ENCODE peak calls at places on chromosomes 6 and 20, in nine cellular contexts. O, Z, X, I, M, G, E, B and H are unnamed samples.

GRCh38 chr6:131628726-131629125 is 684 bp upstream of the MED23 start:
- DNase-seq in X (no peak), O (no peak), B (no peak), Z (no peak), G (no peak), E (no peak), M (no peak), I (no peak), H (no peak)

GRCh38 chr6:147782302-147782701 is 273.8 kb downstream of the SAMD5 start:
- DNase-seq in Z (no peak), O (no peak), B (no peak), X (no peak), G (peak), E (no peak), I (no peak), M (no peak), H (no peak)

GRCh38 chr20:44410583-44411019 is 55.1 kb downstream of the HNF4A start:
- DNase-seq in X (no peak), I (no peak), B (no peak), Z (no peak), E (no peak), M (no peak), G (no peak), O (no peak), H (no peak)

GRCh38 chr6:42777126-42777822 is 4.6 kb upstream of the BICRAL start:
- DNase-seq in I (no peak), X (no peak), B (peak), G (peak), O (no peak), Z (no peak), M (peak), E (no peak), H (no peak)

GRCh38 chr6:106223300-106223930 is 102.1 kb downstream of the ATG5 start:
- DNase-seq in G (peak), E (no peak), B (peak), M (peak), I (peak), O (peak), Z (peak), X (peak), H (peak)

GRCh38 chr6:93684339-93684738 is 265.0 kb upstream of the EPHA7 start:
- DNase-seq in G (no peak), X (no peak), O (no peak), M (no peak), E (no peak), Z (no peak), B (no peak), I (no peak), H (no peak)

GRCh38 chr6:100678027-100678426 is 203.1 kb downstream of the ASCC3 start:
- DNase-seq in Z (no peak), B (peak), I (no peak), G (peak), X (no peak), E (no peak), M (peak), O (no peak), H (no peak)

GRCh38 chr6:121959501-121959900 is 440.0 kb upstream of the HSF2 start:
- DNase-seq in M (no peak), E (no peak), I (no peak), B (no peak), O (no peak), X (no peak), Z (no peak), G (no peak), H (no peak)

GRCh38 chr20:57384953-57385761 is 6.0 kb upstream of the RBM38 start:
- DNase-seq in E (no peak), G (no peak), O (no peak), Z (peak), B (no peak), M (no peak), X (peak), I (no peak), H (no peak)

GRCh38 chr6:163711615-163712568 is 297.4 kb downstream of the QKI start:
- DNase-seq in B (peak), G (no peak), E (no peak), X (peak), Z (peak), O (no peak), I (no peak), M (no peak), H (no peak)

GRCh38 chr6:156925718-156926607 is 148.8 kb downstream of the ARID1B start:
- DNase-seq in X (no peak), B (no peak), E (no peak), G (no peak), O (peak), I (no peak), Z (no peak), M (no peak), H (no peak)

GRCh38 chr6:136608991-136609390 is 58.8 kb upstream of the MAP7 start:
- DNase-seq in O (no peak), M (peak), X (no peak), Z (no peak), G (peak), E (no peak), I (no peak), B (peak), H (no peak)

GRCh38 chr6:129353067-129353466 is 356.9 kb downstream of the ARHGAP18 start:
- DNase-seq in B (no peak), Z (no peak), M (no peak), O (no peak), E (no peak), X (no peak), I (peak), G (no peak), H (peak)

GRCh38 chr6:35496036-35496850 is 636 bp downstream of the TEAD3 start:
- DNase-seq in E (no peak), I (peak), Z (peak), B (peak), G (no peak), O (peak), X (no peak), M (no peak), H (peak)

GRCh38 chr6:36548401-36548743 is 1.1 kb upstream of the STK38 start:
- DNase-seq in E (no peak), X (no peak), G (no peak), Z (no peak), I (no peak), O (no peak), B (no peak), M (no peak), H (no peak)

GRCh38 chr6:141688916-141689315 is 443.8 kb upstream of the GJE1 start:
- DNase-seq in M (no peak), E (no peak), X (no peak), B (no peak), Z (no peak), G (no peak), O (peak), I (no peak), H (no peak)

GRCh38 chr20:48875233-48875913 is 46.1 kb upstream of the ARFGEF2 start:
- DNase-seq in O (no peak), I (no peak), G (no peak), E (no peak), X (no peak), M (no peak), Z (no peak), B (no peak), H (no peak)

GRCh38 chr20:48879609-48880008 is 41.9 kb upstream of the ARFGEF2 start:
- DNase-seq in E (no peak), I (no peak), M (peak), O (no peak), G (no peak), X (peak), B (peak), Z (peak), H (no peak)

GRCh38 chr20:48878849-48879248 is 42.7 kb upstream of the ARFGEF2 start:
- DNase-seq in B (no peak), O (no peak), E (no peak), M (no peak), Z (no peak), I (no peak), X (no peak), G (no peak), H (no peak)

GRCh38 chr20:48875914-48876240 is 45.6 kb upstream of the ARFGEF2 start:
- DNase-seq in O (no peak), M (peak), I (no peak), X (peak), G (no peak), E (no peak), Z (no peak), B (peak), H (no peak)

DNA sequence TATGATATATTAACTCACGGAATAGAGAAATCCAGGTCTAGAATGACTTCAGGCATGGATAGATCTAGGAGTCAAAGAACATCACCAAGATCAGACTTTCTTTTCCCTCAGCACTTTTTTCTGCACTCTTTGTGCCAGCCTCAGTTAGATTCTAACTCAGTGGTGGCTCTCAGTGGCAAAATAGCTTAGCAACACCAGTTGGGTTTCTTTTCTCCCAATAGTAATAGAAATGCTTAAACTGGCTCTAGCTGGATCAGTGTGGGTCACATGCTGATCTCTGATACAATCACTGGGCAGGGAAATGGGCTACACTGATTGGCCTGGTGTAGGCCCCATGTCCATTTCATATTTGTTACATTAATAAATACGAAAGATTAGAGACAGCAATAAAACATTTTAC is 44.2 kb upstream of the ARFGEF2 start:
- DNase-seq in G (no peak), M (no peak), Z (no peak), B (no peak), O (no peak), X (no peak), I (no peak), E (no peak), H (no peak)
- TF ChIP-seq CTCF in G (no peak), M (no peak), Z (no peak), B (no peak), O (no peak), X (no peak), I (no peak), E (no peak), H (no peak)

GRCh38 chr6:114735118-114735730 is 392.4 kb upstream of the HS3ST5 start:
- DNase-seq in Z (no peak), O (no peak), E (no peak), G (no peak), X (no peak), M (no peak), I (no peak), B (no peak), H (no peak)
- TF ChIP-seq CTCF in Z (no peak), O (no peak), E (peak), G (no peak), X (no peak), M (no peak), I (no peak), B (no peak), H (no peak)

GRCh38 chr6:96836579-96837137 is 619 bp downstream of the GPR63 start:
- DNase-seq in O (peak), X (no peak), E (no peak), G (peak), M (peak), Z (peak), B (peak), I (no peak), H (peak)
- TF ChIP-seq CTCF in O (no peak), X (no peak), E (no peak), G (no peak), M (no peak), Z (no peak), B (no peak), I (no peak), H (no peak)

GRCh38 chr6:54621285-54621684 is 225.3 kb upstream of the FAM83B start:
- DNase-seq in O (peak), X (no peak), B (peak), G (no peak), M (peak), Z (no peak), I (no peak), E (no peak), H (peak)
- TF ChIP-seq CTCF in O (peak), X (no peak), B (peak), G (peak), M (peak), Z (peak), I (peak), E (peak), H (peak)

DNA sequence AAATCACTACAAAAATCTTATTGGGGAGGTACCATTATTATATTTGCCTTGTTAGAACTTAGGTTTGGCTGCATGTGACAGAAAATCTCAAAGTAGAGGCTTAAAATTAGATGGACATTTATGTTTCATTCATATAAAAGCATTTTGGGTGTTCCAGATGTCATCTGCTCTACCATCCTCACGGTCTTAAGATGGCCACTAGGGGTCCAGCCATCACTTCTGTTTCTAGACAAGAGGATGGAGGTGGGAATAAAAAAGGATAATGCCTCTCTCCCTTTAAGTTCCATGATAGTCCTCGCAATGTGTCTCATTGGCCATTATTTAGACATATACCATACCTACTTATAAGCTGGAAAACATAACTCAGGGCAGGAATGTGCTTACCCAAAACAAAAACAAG is 929.5 kb downstream of the KIF16B start:
- DNase-seq in B (peak), E (no peak), M (peak), O (no peak), X (no peak), I (no peak), Z (no peak), G (peak), H (no peak)
- TF ChIP-seq CTCF in B (peak), E (peak), M (peak), O (peak), X (peak), I (no peak), Z (no peak), G (peak), H (peak)

GRCh38 chr20:62409935-62410741 is 3.1 kb upstream of the CABLES2 start:
- DNase-seq in M (peak), X (no peak), G (no peak), E (no peak), I (peak), B (no peak), Z (peak), O (peak), H (peak)
- TF ChIP-seq CTCF in M (peak), X (peak), G (peak), E (peak), I (peak), B (peak), Z (peak), O (peak), H (peak)

DNA sequence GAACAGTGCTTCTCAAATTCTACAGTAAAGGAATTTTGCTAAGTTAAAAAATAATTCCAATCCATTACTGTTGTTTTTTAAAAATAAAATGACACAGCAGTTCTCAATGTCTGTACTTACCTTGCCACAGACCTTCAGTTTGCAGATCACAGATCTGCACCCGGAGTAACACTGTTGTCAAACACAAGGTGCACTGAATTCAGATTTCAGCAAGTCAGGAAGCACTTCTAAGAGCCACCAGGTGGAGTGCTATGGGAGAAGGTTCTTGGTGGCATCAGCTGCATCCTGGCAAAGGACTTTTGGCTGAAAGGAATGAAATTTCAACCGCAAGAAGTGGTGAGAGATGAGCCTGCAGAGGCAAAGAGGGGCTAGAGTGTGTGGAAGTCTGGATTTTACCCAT is 17.4 kb downstream of the RSPH4A start:
- DNase-seq in Z (no peak), M (no peak), X (no peak), O (peak), B (no peak), G (no peak), I (no peak), E (no peak), H (no peak)
- TF ChIP-seq CTCF in Z (no peak), M (peak), X (no peak), O (peak), B (peak), G (no peak), I (no peak), E (no peak), H (no peak)

DNA sequence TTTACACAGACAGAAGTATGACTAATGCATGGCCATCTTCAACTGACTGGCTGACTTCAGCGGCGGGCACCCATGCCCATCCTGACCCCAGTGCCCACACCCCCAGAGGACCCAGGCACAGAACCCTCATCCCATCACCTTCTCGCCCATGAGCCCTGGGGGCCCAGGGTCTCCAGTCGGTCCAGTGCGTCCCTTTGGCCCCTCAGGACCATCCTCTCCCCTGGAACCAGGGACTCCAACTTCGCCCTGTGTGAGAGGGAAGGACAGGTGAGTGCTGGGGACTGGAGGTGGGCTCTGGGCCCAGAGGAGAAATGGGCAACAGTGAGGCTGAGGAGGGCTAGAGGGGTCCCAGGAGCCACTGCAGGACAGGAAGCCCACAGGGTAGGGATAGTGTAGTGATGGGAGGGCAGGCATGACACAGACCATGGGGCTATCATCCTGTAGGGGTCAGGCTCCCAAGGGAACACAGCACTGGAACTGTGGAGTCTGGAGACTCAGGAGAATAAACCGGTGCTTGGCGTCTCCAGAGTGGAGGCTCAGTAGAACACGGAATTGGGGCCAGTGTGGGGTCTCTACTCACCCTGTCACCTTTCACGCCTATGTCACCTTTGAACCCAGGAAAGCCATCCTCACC is 16.7 kb downstream of the COL11A2 start:
- DNase-seq in E (no peak), M (no peak), I (no peak), G (no peak), Z (no peak), O (no peak), B (no peak), X (no peak), H (no peak)
- TF ChIP-seq CTCF in E (no peak), M (no peak), I (no peak), G (no peak), Z (no peak), O (no peak), B (no peak), X (no peak), H (no peak)